ENCODE peak calls at places on chromosomes 16 and 17, in four cellular contexts. One of them, this sample, is unnamed.

GRCh38 chr16:27228621-27229501 is 25.5 kb downstream of the KDM8 start:
- ATAC-seq in pancreas: peak; percentile 85
- ATAC-seq in gastroesophageal sphincter: peak; percentile 28
- ATAC-seq in activated CD8-positive, alpha-beta memory T cell treated with anti-CD3 and anti-CD28 coated beads, Interleukin-2, amount 10 ng/mL, durations not matched to agents 7 days and 5 days: no peak
- ATAC-seq in this sample: no peak

GRCh38 chr16:58027341-58028167 is 2.0 kb downstream of the MMP15 start:
- ATAC-seq in pancreas: peak; percentile 55
- ATAC-seq in gastroesophageal sphincter: no peak
- ATAC-seq in activated CD8-positive, alpha-beta memory T cell treated with anti-CD3 and anti-CD28 coated beads, Interleukin-2, amount 10 ng/mL, durations not matched to agents 7 days and 5 days: no peak
- ATAC-seq in this sample: no peak

GRCh38 chr17:74097461-74098131 is 105.9 kb upstream of the RPL38 start:
- ATAC-seq in gastroesophageal sphincter: no peak
- ATAC-seq in pancreas: no peak
- ATAC-seq in activated CD8-positive, alpha-beta memory T cell treated with anti-CD3 and anti-CD28 coated beads, Interleukin-2, amount 10 ng/mL, durations not matched to agents 7 days and 5 days: no peak
- ATAC-seq in this sample: no peak

GRCh38 chr16:62638964-62639861 is 603.0 kb upstream of the CDH8 start:
- ATAC-seq in gastroesophageal sphincter: no peak
- ATAC-seq in activated CD8-positive, alpha-beta memory T cell treated with anti-CD3 and anti-CD28 coated beads, Interleukin-2, amount 10 ng/mL, durations not matched to agents 7 days and 5 days: no peak
- ATAC-seq in pancreas: no peak
- ATAC-seq in this sample: no peak

GRCh38 chr17:50262001-50262794 is 12.1 kb upstream of the TMEM92 start:
- ATAC-seq in activated CD8-positive, alpha-beta memory T cell treated with anti-CD3 and anti-CD28 coated beads, Interleukin-2, amount 10 ng/mL, durations not matched to agents 7 days and 5 days: no peak
- ATAC-seq in gastroesophageal sphincter: no peak
- ATAC-seq in pancreas: no peak
- ATAC-seq in this sample: no peak

GRCh38 chr17:29256735-29257466 is 10.2 kb downstream of the CRYBA1 start:
- ATAC-seq in activated CD8-positive, alpha-beta memory T cell treated with anti-CD3 and anti-CD28 coated beads, Interleukin-2, amount 10 ng/mL, durations not matched to agents 7 days and 5 days: no peak
- ATAC-seq in gastroesophageal sphincter: no peak
- ATAC-seq in pancreas: peak; percentile 48
- ATAC-seq in this sample: peak; percentile 41

GRCh38 chr16:73054732-73055481 is 7.0 kb upstream of the ZFHX3 start:
- ATAC-seq in pancreas: peak; percentile 9
- ATAC-seq in activated CD8-positive, alpha-beta memory T cell treated with anti-CD3 and anti-CD28 coated beads, Interleukin-2, amount 10 ng/mL, durations not matched to agents 7 days and 5 days: no peak
- ATAC-seq in gastroesophageal sphincter: no peak
- ATAC-seq in this sample: no peak

GRCh38 chr17:4901648-4902344 is 1.1 kb downstream of the CHRNE start:
- ATAC-seq in pancreas: peak; percentile 28
- ATAC-seq in activated CD8-positive, alpha-beta memory T cell treated with anti-CD3 and anti-CD28 coated beads, Interleukin-2, amount 10 ng/mL, durations not matched to agents 7 days and 5 days: no peak
- ATAC-seq in gastroesophageal sphincter: peak; percentile 16
- ATAC-seq in this sample: no peak

GRCh38 chr16:58459344-58460218 is 40.4 kb upstream of the NDRG4 start:
- ATAC-seq in gastroesophageal sphincter: no peak
- ATAC-seq in activated CD8-positive, alpha-beta memory T cell treated with anti-CD3 and anti-CD28 coated beads, Interleukin-2, amount 10 ng/mL, durations not matched to agents 7 days and 5 days: peak; percentile 55
- ATAC-seq in pancreas: peak; percentile 54
- ATAC-seq in this sample: peak; percentile 81

GRCh38 chr17:2416010-2416734 is 15.3 kb upstream of the MNT start:
- ATAC-seq in activated CD8-positive, alpha-beta memory T cell treated with anti-CD3 and anti-CD28 coated beads, Interleukin-2, amount 10 ng/mL, durations not matched to agents 7 days and 5 days: peak; percentile 70
- ATAC-seq in gastroesophageal sphincter: peak; percentile 83
- ATAC-seq in pancreas: peak; percentile 79
- ATAC-seq in this sample: peak; percentile 64

GRCh38 chr16:19438739-19439138 is 21.1 kb downstream of the TMC5 start:
- ATAC-seq in activated CD8-positive, alpha-beta memory T cell treated with anti-CD3 and anti-CD28 coated beads, Interleukin-2, amount 10 ng/mL, durations not matched to agents 7 days and 5 days: no peak
- ATAC-seq in pancreas: no peak
- ATAC-seq in gastroesophageal sphincter: no peak
- ATAC-seq in this sample: no peak

GRCh38 chr16:15493416-15494181 is 59.2 kb downstream of the BMERB1 start:
- ATAC-seq in activated CD8-positive, alpha-beta memory T cell treated with anti-CD3 and anti-CD28 coated beads, Interleukin-2, amount 10 ng/mL, durations not matched to agents 7 days and 5 days: no peak
- ATAC-seq in gastroesophageal sphincter: peak; percentile 63
- ATAC-seq in pancreas: peak; percentile 24
- ATAC-seq in this sample: no peak

GRCh38 chr17:41935641-41936040 is 5.2 kb downstream of the ODAD4 start:
- ATAC-seq in activated CD8-positive, alpha-beta memory T cell treated with anti-CD3 and anti-CD28 coated beads, Interleukin-2, amount 10 ng/mL, durations not matched to agents 7 days and 5 days: no peak
- ATAC-seq in gastroesophageal sphincter: no peak
- ATAC-seq in pancreas: no peak
- ATAC-seq in this sample: no peak

GRCh38 chr17:5919104-5919503 is 151.1 kb upstream of the WSCD1 start:
- ATAC-seq in gastroesophageal sphincter: no peak
- ATAC-seq in pancreas: no peak
- ATAC-seq in activated CD8-positive, alpha-beta memory T cell treated with anti-CD3 and anti-CD28 coated beads, Interleukin-2, amount 10 ng/mL, durations not matched to agents 7 days and 5 days: no peak
- ATAC-seq in this sample: no peak

GRCh38 chr16:66562409-66562808 is 3.8 kb upstream of the CMTM1 start:
- ATAC-seq in gastroesophageal sphincter: no peak
- ATAC-seq in pancreas: no peak
- ATAC-seq in activated CD8-positive, alpha-beta memory T cell treated with anti-CD3 and anti-CD28 coated beads, Interleukin-2, amount 10 ng/mL, durations not matched to agents 7 days and 5 days: no peak
- ATAC-seq in this sample: no peak

GRCh38 chr17:44569459-44569858 is 12.2 kb downstream of the FZD2 start:
- ATAC-seq in pancreas: no peak
- ATAC-seq in gastroesophageal sphincter: no peak
- ATAC-seq in activated CD8-positive, alpha-beta memory T cell treated with anti-CD3 and anti-CD28 coated beads, Interleukin-2, amount 10 ng/mL, durations not matched to agents 7 days and 5 days: no peak
- ATAC-seq in this sample: no peak

GRCh38 chr17:43920500-43921095 is 13.3 kb upstream of the MPP2 start:
- ATAC-seq in gastroesophageal sphincter: no peak
- ATAC-seq in activated CD8-positive, alpha-beta memory T cell treated with anti-CD3 and anti-CD28 coated beads, Interleukin-2, amount 10 ng/mL, durations not matched to agents 7 days and 5 days: no peak
- ATAC-seq in pancreas: peak; percentile 67
- ATAC-seq in this sample: no peak

GRCh38 chr17:35056013-35056412 is 7.5 kb downstream of the RFFL start:
- ATAC-seq in gastroesophageal sphincter: no peak
- ATAC-seq in activated CD8-positive, alpha-beta memory T cell treated with anti-CD3 and anti-CD28 coated beads, Interleukin-2, amount 10 ng/mL, durations not matched to agents 7 days and 5 days: no peak
- ATAC-seq in pancreas: no peak
- ATAC-seq in this sample: no peak

GRCh38 chr17:65243838-65244237 is 106.7 kb downstream of the RGS9 start:
- ATAC-seq in activated CD8-positive, alpha-beta memory T cell treated with anti-CD3 and anti-CD28 coated beads, Interleukin-2, amount 10 ng/mL, durations not matched to agents 7 days and 5 days: no peak
- ATAC-seq in pancreas: no peak
- ATAC-seq in gastroesophageal sphincter: no peak
- ATAC-seq in this sample: no peak

GRCh38 chr16:87938412-87938949 is 2.2 kb upstream of the CA5A start:
- ATAC-seq in activated CD8-positive, alpha-beta memory T cell treated with anti-CD3 and anti-CD28 coated beads, Interleukin-2, amount 10 ng/mL, durations not matched to agents 7 days and 5 days: no peak
- ATAC-seq in pancreas: no peak
- ATAC-seq in gastroesophageal sphincter: no peak
- ATAC-seq in this sample: peak; percentile 48

GRCh38 chr16:68270353-68270752 is 6.0 kb downstream of the SLC7A6 start:
- ATAC-seq in pancreas: no peak
- ATAC-seq in activated CD8-positive, alpha-beta memory T cell treated with anti-CD3 and anti-CD28 coated beads, Interleukin-2, amount 10 ng/mL, durations not matched to agents 7 days and 5 days: peak; percentile 29
- ATAC-seq in gastroesophageal sphincter: no peak
- ATAC-seq in this sample: peak; percentile 68

GRCh38 chr17:79109584-79109983 is 35.0 kb downstream of the ENGASE start:
- ATAC-seq in pancreas: no peak
- ATAC-seq in gastroesophageal sphincter: no peak
- ATAC-seq in activated CD8-positive, alpha-beta memory T cell treated with anti-CD3 and anti-CD28 coated beads, Interleukin-2, amount 10 ng/mL, durations not matched to agents 7 days and 5 days: no peak
- ATAC-seq in this sample: no peak

GRCh38 chr17:78400581-78401240 is 22.3 kb downstream of the PGS1 start:
- ATAC-seq in activated CD8-positive, alpha-beta memory T cell treated with anti-CD3 and anti-CD28 coated beads, Interleukin-2, amount 10 ng/mL, durations not matched to agents 7 days and 5 days: no peak
- ATAC-seq in pancreas: no peak
- ATAC-seq in gastroesophageal sphincter: no peak
- ATAC-seq in this sample: no peak

GRCh38 chr16:11797957-11798299 is 870 bp upstream of the ZC3H7A start:
- ATAC-seq in gastroesophageal sphincter: no peak
- ATAC-seq in activated CD8-positive, alpha-beta memory T cell treated with anti-CD3 and anti-CD28 coated beads, Interleukin-2, amount 10 ng/mL, durations not matched to agents 7 days and 5 days: no peak
- ATAC-seq in pancreas: peak; percentile 19
- ATAC-seq in this sample: no peak

GRCh38 chr16:86668136-86668535 is 89.8 kb downstream of the FOXL1 start:
- ATAC-seq in gastroesophageal sphincter: no peak
- ATAC-seq in activated CD8-positive, alpha-beta memory T cell treated with anti-CD3 and anti-CD28 coated beads, Interleukin-2, amount 10 ng/mL, durations not matched to agents 7 days and 5 days: no peak
- ATAC-seq in pancreas: no peak
- ATAC-seq in this sample: no peak

GRCh38 chr16:15457958-15458357 is 23.6 kb downstream of the BMERB1 start:
- ATAC-seq in gastroesophageal sphincter: no peak
- ATAC-seq in activated CD8-positive, alpha-beta memory T cell treated with anti-CD3 and anti-CD28 coated beads, Interleukin-2, amount 10 ng/mL, durations not matched to agents 7 days and 5 days: no peak
- ATAC-seq in pancreas: no peak
- ATAC-seq in this sample: no peak

GRCh38 chr17:82812058-82812457 is 27.8 kb downstream of the ZNF750 start:
- ATAC-seq in gastroesophageal sphincter: no peak
- ATAC-seq in pancreas: no peak
- ATAC-seq in activated CD8-positive, alpha-beta memory T cell treated with anti-CD3 and anti-CD28 coated beads, Interleukin-2, amount 10 ng/mL, durations not matched to agents 7 days and 5 days: no peak
- ATAC-seq in this sample: no peak

GRCh38 chr16:8583712-8584111 is 6.6 kb downstream of the TMEM114 start:
- ATAC-seq in activated CD8-positive, alpha-beta memory T cell treated with anti-CD3 and anti-CD28 coated beads, Interleukin-2, amount 10 ng/mL, durations not matched to agents 7 days and 5 days: no peak
- ATAC-seq in pancreas: no peak
- ATAC-seq in gastroesophageal sphincter: no peak
- ATAC-seq in this sample: no peak

GRCh38 chr16:49596699-49597291 is 223.2 kb downstream of the C16orf78 start:
- ATAC-seq in gastroesophageal sphincter: no peak
- ATAC-seq in activated CD8-positive, alpha-beta memory T cell treated with anti-CD3 and anti-CD28 coated beads, Interleukin-2, amount 10 ng/mL, durations not matched to agents 7 days and 5 days: no peak
- ATAC-seq in pancreas: no peak
- ATAC-seq in this sample: no peak

GRCh38 chr16:77749415-77749814 is 27.1 kb downstream of the NUDT7 start:
- ATAC-seq in gastroesophageal sphincter: no peak
- ATAC-seq in activated CD8-positive, alpha-beta memory T cell treated with anti-CD3 and anti-CD28 coated beads, Interleukin-2, amount 10 ng/mL, durations not matched to agents 7 days and 5 days: no peak
- ATAC-seq in pancreas: no peak
- ATAC-seq in this sample: no peak

GRCh38 chr16:2692948-2693651 is 10.8 kb downstream of the KCTD5 start:
- ATAC-seq in activated CD8-positive, alpha-beta memory T cell treated with anti-CD3 and anti-CD28 coated beads, Interleukin-2, amount 10 ng/mL, durations not matched to agents 7 days and 5 days: no peak
- ATAC-seq in pancreas: no peak
- ATAC-seq in gastroesophageal sphincter: peak; percentile 31
- ATAC-seq in this sample: no peak

GRCh38 chr16:58264961-58265479 is 29.8 kb downstream of the PRSS54 start:
- ATAC-seq in activated CD8-positive, alpha-beta memory T cell treated with anti-CD3 and anti-CD28 coated beads, Interleukin-2, amount 10 ng/mL, durations not matched to agents 7 days and 5 days: peak; percentile 42
- ATAC-seq in pancreas: peak; percentile 54
- ATAC-seq in gastroesophageal sphincter: no peak
- ATAC-seq in this sample: peak; percentile 49

GRCh38 chr16:85084841-85085535 is 27.3 kb downstream of the CIBAR2 start:
- ATAC-seq in pancreas: no peak
- ATAC-seq in activated CD8-positive, alpha-beta memory T cell treated with anti-CD3 and anti-CD28 coated beads, Interleukin-2, amount 10 ng/mL, durations not matched to agents 7 days and 5 days: no peak
- ATAC-seq in gastroesophageal sphincter: no peak
- ATAC-seq in this sample: no peak

GRCh38 chr17:8080799-8081219 is 6.7 kb downstream of the ALOX12B start:
- ATAC-seq in activated CD8-positive, alpha-beta memory T cell treated with anti-CD3 and anti-CD28 coated beads, Interleukin-2, amount 10 ng/mL, durations not matched to agents 7 days and 5 days: no peak
- ATAC-seq in pancreas: no peak
- ATAC-seq in gastroesophageal sphincter: no peak
- ATAC-seq in this sample: no peak

GRCh38 chr16:67874147-67874771 is 1.4 kb downstream of the EDC4 start:
- ATAC-seq in activated CD8-positive, alpha-beta memory T cell treated with anti-CD3 and anti-CD28 coated beads, Interleukin-2, amount 10 ng/mL, durations not matched to agents 7 days and 5 days: no peak
- ATAC-seq in gastroesophageal sphincter: no peak
- ATAC-seq in pancreas: no peak
- ATAC-seq in this sample: no peak

GRCh38 chr16:29777576-29778360 is at the start of gene ZG16:
- ATAC-seq in activated CD8-positive, alpha-beta memory T cell treated with anti-CD3 and anti-CD28 coated beads, Interleukin-2, amount 10 ng/mL, durations not matched to agents 7 days and 5 days: no peak
- ATAC-seq in gastroesophageal sphincter: no peak
- ATAC-seq in pancreas: peak; percentile 90
- ATAC-seq in this sample: no peak

GRCh38 chr17:56820207-56820606 is 13.5 kb downstream of the C17orf67 start:
- ATAC-seq in gastroesophageal sphincter: no peak
- ATAC-seq in activated CD8-positive, alpha-beta memory T cell treated with anti-CD3 and anti-CD28 coated beads, Interleukin-2, amount 10 ng/mL, durations not matched to agents 7 days and 5 days: no peak
- ATAC-seq in pancreas: peak; percentile 47
- ATAC-seq in this sample: no peak

GRCh38 chr17:51144266-51145022 is 8.9 kb upstream of the NME1 start:
- ATAC-seq in activated CD8-positive, alpha-beta memory T cell treated with anti-CD3 and anti-CD28 coated beads, Interleukin-2, amount 10 ng/mL, durations not matched to agents 7 days and 5 days: no peak
- ATAC-seq in pancreas: no peak
- ATAC-seq in gastroesophageal sphincter: no peak
- ATAC-seq in this sample: no peak

GRCh38 chr17:13074026-13074425 is 56.2 kb upstream of the ELAC2 start:
- ATAC-seq in activated CD8-positive, alpha-beta memory T cell treated with anti-CD3 and anti-CD28 coated beads, Interleukin-2, amount 10 ng/mL, durations not matched to agents 7 days and 5 days: no peak
- ATAC-seq in pancreas: no peak
- ATAC-seq in gastroesophageal sphincter: peak; percentile 51
- ATAC-seq in this sample: no peak